ENCODE peak calls at places on chromosomes 4 and X, in five cellular contexts. Y is K562, N is IMR-90, R is endothelial cell of umbilical vein, V is H1. U is an unnamed sample.
A peak's percentile ranks its signal among the peaks of the same experiment; 100 is the strongest.

GRCh38 chrX:2677764-2678163 is 13.3 kb upstream of the CD99 start:
- DNase-seq in V (no peak), N (peak; percentile 99), R (peak; percentile 79), Y (peak; percentile 71), U (peak; percentile 40)

GRCh38 chr4:152258391-152258790 is 277.5 kb downstream of the FBXW7 start:
- DNase-seq in V (no peak), R (no peak), N (no peak), Y (no peak), U (no peak)

GRCh38 chrX:16491461-16491860 is 158.5 kb upstream of the S100G start:
- DNase-seq in V (no peak), R (no peak), Y (no peak), N (no peak), U (no peak)

GRCh38 chr4:113469926-113470325 is 291.6 kb downstream of the CAMK2D start:
- DNase-seq in Y (no peak), V (no peak), N (no peak), R (no peak), U (no peak)

GRCh38 chr4:157291071-157291470 is 70.5 kb downstream of the GRIA2 start:
- DNase-seq in R (no peak), Y (no peak), V (no peak), N (no peak), U (no peak)

GRCh38 chr4:75512336-75513211 is 1.6 kb downstream of the RCHY1 start:
- DNase-seq in V (no peak), R (peak; percentile 88), Y (peak; percentile 89), N (peak; percentile 54), U (no peak)

GRCh38 chr4:98661356-98662054 is 3.1 kb upstream of the TSPAN5 start:
- DNase-seq in V (no peak), Y (no peak), R (peak; percentile 39), N (peak; percentile 58), U (peak; percentile 74)

GRCh38 chr4:30968926-30969325 is 248.8 kb downstream of the PCDH7 start:
- DNase-seq in N (no peak), V (no peak), Y (no peak), R (no peak), U (no peak)

GRCh38 chr4:74632634-74633033 is 161.7 kb downstream of the BTC start:
- DNase-seq in N (peak; percentile 88), V (no peak), Y (peak; percentile 74), R (peak; percentile 99), U (peak; percentile 95)

GRCh38 chrX:15815779-15816452 is 25.6 kb downstream of the ZRSR2 start:
- DNase-seq in N (peak; percentile 33), V (no peak), R (peak; percentile 2), Y (peak; percentile 30), U (peak; percentile 3)

GRCh38 chr4:55947912-55948725 is 626 bp upstream of the CEP135 start:
- DNase-seq in N (peak; percentile 98), V (no peak), Y (peak; percentile 58), R (peak; percentile 98), U (peak; percentile 28)

GRCh38 chr4:13844740-13845139 is 217.2 kb upstream of the BOD1L1 start:
- DNase-seq in Y (no peak), V (no peak), N (no peak), R (no peak), U (no peak)

GRCh38 chrX:85243761-85244410 is at the start of the genes SATL1 and ZNF711:
- DNase-seq in V (peak; percentile 67), N (peak; percentile 51), R (peak; percentile 61), Y (peak; percentile 50), U (peak; percentile 13)

GRCh38 chrX:9919632-9920172 is 47.5 kb upstream of the CLDN34 start:
- DNase-seq in R (no peak), N (peak; percentile 30), V (no peak), Y (no peak), U (no peak)

GRCh38 chr4:141860974-141861373 is 224.6 kb downstream of the IL15 start:
- DNase-seq in Y (peak; percentile 5), R (no peak), V (no peak), N (no peak), U (peak; percentile 16)

GRCh38 chrX:452598-452997 is 65.9 kb upstream of the PPP2R3B start:
- DNase-seq in Y (no peak), N (no peak), R (no peak), V (no peak), U (no peak)

GRCh38 chr4:20251796-20252655 is at the start of gene SLIT2:
- DNase-seq in Y (peak; percentile 18), N (peak; percentile 68), R (peak; percentile 87), V (peak; percentile 93), U (peak; percentile 24)

GRCh38 chrX:480861-481417 is 94.2 kb upstream of the PPP2R3B start:
- DNase-seq in Y (no peak), R (no peak), V (no peak), N (no peak), U (no peak)

GRCh38 chrX:130173190-130173895 is 1.6 kb downstream of the RAB33A start:
- DNase-seq in V (no peak), Y (peak; percentile 89), N (peak; percentile 91), R (peak; percentile 48), U (no peak)

GRCh38 chr4:1772869-1773538 is 20.1 kb upstream of the FGFR3 start:
- DNase-seq in N (no peak), R (no peak), V (no peak), Y (no peak), U (no peak)

GRCh38 chr4:1775731-1776500 is 17.2 kb upstream of the FGFR3 start:
- DNase-seq in R (no peak), Y (no peak), N (no peak), V (no peak), U (no peak)

GRCh38 chr4:1771555-1772305 is 21.4 kb upstream of the FGFR3 start:
- DNase-seq in R (no peak), Y (no peak), N (no peak), V (no peak), U (no peak)

GRCh38 chr4:1776521-1777161 is 16.5 kb upstream of the FGFR3 start:
- DNase-seq in Y (no peak), R (no peak), N (no peak), V (no peak), U (no peak)

DNA sequence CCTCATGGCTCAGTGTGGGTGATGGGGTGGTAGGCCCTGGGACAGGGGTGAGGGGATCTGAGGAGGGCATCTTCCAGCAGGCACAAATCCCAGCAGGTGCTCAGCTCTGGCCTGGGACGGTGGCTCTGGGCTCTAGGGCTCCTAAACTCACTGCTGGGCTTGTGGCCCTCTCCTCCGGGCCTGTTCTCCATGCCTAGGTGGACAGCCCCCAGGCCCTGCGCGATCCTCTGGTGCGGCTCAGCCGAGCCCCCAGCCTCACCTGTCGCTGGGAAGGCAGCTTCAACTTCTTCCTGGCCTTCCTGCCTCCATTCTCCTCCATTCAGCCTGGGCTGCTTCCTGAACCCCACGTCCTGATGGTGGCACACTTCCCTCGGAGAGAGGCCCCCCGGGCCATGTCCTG is 19.3 kb upstream of the FGFR3 start:
- DNase-seq in R (no peak), Y (no peak), V (no peak), N (no peak), U (no peak)
- TF ChIP-seq POLR2A in R (no peak), Y (no peak), V (no peak), N (no peak), U (no peak)

GRCh38 chr4:47926667-47927258 is 12.4 kb upstream of the NFXL1 start:
- DNase-seq in R (peak; percentile 49), N (peak; percentile 47), V (peak; percentile 70), Y (peak; percentile 76), U (peak; percentile 43)
- H2AFZ ChIP-seq in R (peak overlapping the region; percentile 15), N (peak overlapping the region; percentile 80), V (peak overlapping the region; percentile 96), Y (peak overlapping the region; percentile 30), U (peak overlapping the region; percentile 83)

DNA sequence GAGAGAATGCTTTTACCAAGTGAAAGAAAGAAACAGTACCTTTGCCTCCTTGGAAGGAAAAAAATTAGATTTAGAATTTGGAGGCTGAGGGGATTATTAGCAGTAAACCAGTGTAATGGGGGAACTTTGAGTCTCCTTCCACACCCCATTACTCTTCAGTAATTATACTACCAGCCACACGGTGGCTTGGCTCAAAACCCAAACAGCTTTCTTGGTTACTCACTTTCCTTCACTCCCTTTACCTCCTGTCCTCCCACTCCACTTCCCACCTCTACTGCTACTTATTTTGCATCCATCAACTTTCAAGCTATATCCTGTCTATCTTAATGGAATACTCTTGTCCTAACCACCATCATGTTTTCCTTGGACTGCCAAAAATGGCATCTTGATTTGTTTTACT is 310.6 kb upstream of the AADAT start:
- DNase-seq in R (no peak), N (no peak), Y (no peak), V (no peak), U (no peak)
- TF ChIP-seq POLR2A in R (no peak), N (no peak), Y (no peak), V (no peak), U (no peak)

GRCh38 chrX:84044051-84044450 is 143.9 kb downstream of the RPS6KA6 start:
- DNase-seq in R (no peak), V (no peak), N (no peak), Y (no peak), U (no peak)
- H2AFZ ChIP-seq in R (no peak overlapping the region), V (no peak overlapping the region), N (no peak overlapping the region), Y (no peak overlapping the region), U (no peak overlapping the region)

GRCh38 chrX:13162772-13163171 is 118.4 kb upstream of the FAM9C start:
- DNase-seq in Y (no peak), V (no peak), R (no peak), N (no peak), U (no peak)

GRCh38 chrX:13165266-13165665 is 120.8 kb upstream of the FAM9C start:
- DNase-seq in R (no peak), N (no peak), V (no peak), Y (no peak), U (no peak)

GRCh38 chrX:13167444-13168207 is 123.2 kb upstream of the FAM9C start:
- DNase-seq in V (no peak), N (peak; percentile 22), Y (no peak), R (peak; percentile 79), U (no peak)

GRCh38 chrX:13165747-13166146 is 121.3 kb upstream of the FAM9C start:
- DNase-seq in V (no peak), R (peak; percentile 58), Y (no peak), N (no peak), U (no peak)

GRCh38 chrX:13164611-13165010 is 120.2 kb upstream of the FAM9C start:
- DNase-seq in R (no peak), N (no peak), V (no peak), Y (no peak), U (no peak)
- TF ChIP-seq POLR2A in R (no peak), N (no peak), V (no peak), Y (no peak), U (no peak)

DNA sequence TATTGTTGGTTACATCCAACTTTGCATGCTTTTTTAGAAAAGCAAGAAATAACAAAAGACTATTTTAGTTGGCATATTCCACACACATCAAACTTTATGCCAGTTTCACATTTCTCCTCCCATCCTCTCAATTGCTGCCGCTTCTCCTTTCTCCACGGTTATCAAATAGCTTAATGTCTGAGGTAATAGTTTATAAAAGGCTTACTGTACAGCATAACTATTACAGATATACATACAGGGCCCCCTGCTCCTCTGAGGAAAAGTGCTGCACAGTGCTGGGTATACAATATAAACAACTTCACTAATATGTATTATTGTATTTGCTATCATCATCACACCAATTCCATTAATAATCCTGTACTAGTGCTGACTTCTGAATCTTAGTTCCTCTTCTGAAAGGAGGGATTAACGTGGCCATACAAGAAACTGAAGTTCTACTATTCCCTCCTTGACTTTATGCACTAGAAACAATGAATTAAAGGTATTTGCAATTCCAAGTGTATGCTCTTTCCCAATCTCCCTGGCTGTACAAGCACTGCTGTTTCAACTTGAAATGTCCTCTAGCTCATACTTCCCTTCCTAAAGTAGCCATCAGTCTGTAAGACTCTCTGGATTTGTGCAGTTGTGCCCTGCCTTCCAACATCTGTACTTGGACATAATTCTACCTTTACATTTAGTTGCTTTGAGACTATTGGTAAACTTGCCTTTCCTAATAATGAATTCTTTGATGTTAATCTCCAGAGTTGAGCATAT is 2.5 kb downstream of the CCNI start:
- DNase-seq in V (no peak), N (peak; percentile 56), R (peak; percentile 59), Y (no peak), U (no peak)
- H2AFZ ChIP-seq in V (no peak overlapping the region), N (no peak overlapping the region), R (no peak overlapping the region), Y (no peak overlapping the region), U (no peak overlapping the region)

U was measured in HCT116.